ENCODE peak calls at places on chromosome 22, in four cellular contexts. One of them, this sample, is unnamed.

GRCh38 chr22:37075822-37076433 is 24.4 kb downstream of the KCTD17 start:
- DNase-seq in WTC11: no peak
- DNase-seq in H1: no peak
- DNase-seq in K562: no peak
- DNase-seq in this sample: no peak

GRCh38 chr22:21593406-21594232 is 26.1 kb downstream of the UBE2L3 start:
- DNase-seq in WTC11: peak; percentile 51
- DNase-seq in H1: peak; percentile 56
- DNase-seq in K562: peak; percentile 88
- DNase-seq in this sample: no peak

GRCh38 chr22:17064498-17065100 is 20.2 kb upstream of the IL17RA start:
- DNase-seq in WTC11: no peak
- DNase-seq in H1: peak; percentile 24
- DNase-seq in K562: no peak
- DNase-seq in this sample: no peak

GRCh38 chr22:37896939-37897338 is 9.2 kb upstream of the MICALL1 start:
- DNase-seq in WTC11: no peak
- DNase-seq in H1: no peak
- DNase-seq in K562: no peak
- DNase-seq in this sample: no peak

GRCh38 chr22:31475778-31476177 is 13.9 kb downstream of the EIF4ENIF1 start:
- DNase-seq in WTC11: no peak
- DNase-seq in H1: no peak
- DNase-seq in K562: no peak
- DNase-seq in this sample: no peak

GRCh38 chr22:39388261-39389011 is 11.1 kb upstream of the TAB1 start:
- DNase-seq in WTC11: peak; percentile 96
- DNase-seq in H1: peak; percentile 94
- DNase-seq in K562: peak; percentile 97
- DNase-seq in this sample: peak; percentile 56

GRCh38 chr22:36027960-36028645 is 521 bp downstream of the RBFOX2 start:
- DNase-seq in WTC11: peak; percentile 67
- DNase-seq in H1: peak; percentile 83
- DNase-seq in K562: no peak
- DNase-seq in this sample: no peak

GRCh38 chr22:35128637-35129036 is 62.7 kb downstream of the ISX start:
- DNase-seq in WTC11: no peak
- DNase-seq in H1: no peak
- DNase-seq in K562: no peak
- DNase-seq in this sample: no peak

GRCh38 chr22:23756891-23757290 is 2.7 kb upstream of the VPREB3 start:
- DNase-seq in WTC11: no peak
- DNase-seq in H1: no peak
- DNase-seq in K562: no peak
- DNase-seq in this sample: no peak

GRCh38 chr22:25448435-25449051 is 115.9 kb upstream of the GRK3 start:
- DNase-seq in WTC11: no peak
- DNase-seq in H1: no peak
- DNase-seq in K562: peak; percentile 40
- DNase-seq in this sample: no peak

GRCh38 chr22:42065408-42066132 is 5.0 kb downstream of the NAGA start:
- DNase-seq in WTC11: peak; percentile 69
- DNase-seq in H1: peak; percentile 58
- DNase-seq in K562: no peak
- DNase-seq in this sample: no peak

GRCh38 chr22:36223504-36223903 is 15.8 kb downstream of the APOL2 start:
- DNase-seq in WTC11: no peak
- DNase-seq in H1: no peak
- DNase-seq in K562: no peak
- DNase-seq in this sample: no peak

GRCh38 chr22:32852346-32853251 is 51.1 kb downstream of the TIMP3 start:
- DNase-seq in WTC11: no peak
- DNase-seq in H1: no peak
- DNase-seq in K562: no peak
- DNase-seq in this sample: no peak

GRCh38 chr22:31233001-31233400 is 20.9 kb downstream of the LIMK2 start:
- DNase-seq in WTC11: no peak
- DNase-seq in H1: no peak
- DNase-seq in K562: no peak
- DNase-seq in this sample: no peak

GRCh38 chr22:49951001-49951677 is 9.4 kb upstream of the PIM3 start:
- DNase-seq in WTC11: no peak
- DNase-seq in H1: no peak
- DNase-seq in K562: peak; percentile 16
- DNase-seq in this sample: no peak
- TF ChIP-seq ATF3 in WTC11: no peak
- TF ChIP-seq ATF3 in H1: no peak
- TF ChIP-seq ATF3 in K562: no peak
- TF ChIP-seq ATF3 in this sample: no peak

DNA sequence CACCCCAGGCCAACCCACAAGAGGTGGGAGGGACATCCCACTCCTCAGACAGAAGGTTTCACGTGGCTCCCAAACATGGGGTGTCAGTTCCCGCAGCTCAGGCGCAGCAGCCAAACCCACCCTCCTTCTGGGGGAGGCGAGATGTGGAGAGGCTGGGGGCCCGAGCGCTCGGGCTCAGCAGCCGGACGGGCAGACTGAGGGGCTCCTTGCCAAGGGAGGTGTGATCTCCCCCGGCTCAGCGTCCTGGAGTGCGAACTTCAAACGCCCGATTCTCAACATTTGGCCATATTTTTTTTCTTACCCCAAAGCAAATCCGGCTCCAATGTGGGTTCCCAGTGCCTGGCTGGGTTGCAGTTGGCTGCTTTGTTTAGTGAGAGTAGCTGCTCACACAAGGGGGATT is 477.9 kb downstream of the MN1 start:
- DNase-seq in WTC11: no peak
- DNase-seq in H1: no peak
- DNase-seq in K562: no peak
- DNase-seq in this sample: no peak
- TF ChIP-seq ATF3 in WTC11: no peak
- TF ChIP-seq ATF3 in H1: no peak
- TF ChIP-seq ATF3 in K562: no peak
- TF ChIP-seq ATF3 in this sample: no peak

DNA sequence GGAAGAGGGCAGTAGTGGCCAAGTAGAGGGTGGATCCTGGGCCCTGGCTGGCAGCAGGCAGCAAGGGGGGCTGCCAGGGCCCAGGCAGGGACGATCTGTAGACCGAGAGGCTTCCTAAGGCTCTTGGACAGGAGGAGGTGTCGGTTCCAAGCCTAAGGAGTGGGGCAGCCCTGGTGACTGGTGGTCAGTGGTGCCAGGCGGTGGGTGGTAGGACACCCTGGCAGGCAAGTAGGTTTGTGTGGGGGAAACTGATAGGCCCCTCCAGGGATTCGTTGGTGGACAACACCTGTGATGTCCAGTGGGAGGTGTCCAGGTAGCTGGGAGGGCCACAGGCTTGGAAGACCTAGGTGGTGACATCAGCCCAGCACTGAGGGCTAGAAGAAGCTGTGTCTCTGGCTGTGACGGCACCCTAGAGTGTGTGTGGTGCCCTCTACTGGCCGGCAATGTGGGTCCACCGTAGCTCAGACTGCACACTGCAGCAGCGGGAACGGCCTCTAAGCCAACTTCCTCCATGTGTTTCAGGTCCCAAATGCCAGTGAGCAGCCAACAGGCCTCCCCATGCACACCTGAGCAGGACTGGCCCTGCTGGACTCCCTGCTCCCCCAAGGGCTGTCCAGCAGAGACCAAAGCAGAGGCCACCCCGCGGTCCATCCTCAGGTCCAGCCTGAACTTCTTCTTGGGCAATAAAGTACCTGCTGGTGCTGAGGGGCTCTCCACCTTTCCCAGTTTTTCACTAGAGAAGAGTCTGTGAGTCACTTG is 9.4 kb upstream of the SAMM50 start:
- DNase-seq in WTC11: peak; percentile 75
- DNase-seq in H1: peak; percentile 83
- DNase-seq in K562: peak; percentile 71
- DNase-seq in this sample: peak; percentile 41
- TF ChIP-seq ATF3 in WTC11: no peak
- TF ChIP-seq ATF3 in H1: no peak
- TF ChIP-seq ATF3 in K562: peak; percentile 28
- TF ChIP-seq ATF3 in this sample: no peak

GRCh38 chr22:46391486-46392136 is 56.1 kb downstream of the TRMU start:
- DNase-seq in WTC11: no peak
- DNase-seq in H1: no peak
- DNase-seq in K562: no peak
- DNase-seq in this sample: no peak
- TF ChIP-seq ATF3 in WTC11: no peak
- TF ChIP-seq ATF3 in H1: no peak
- TF ChIP-seq ATF3 in K562: no peak
- TF ChIP-seq ATF3 in this sample: no peak

GRCh38 chr22:26768986-26769385 is 111.6 kb downstream of the MIAT start:
- DNase-seq in WTC11: no peak
- DNase-seq in H1: no peak
- DNase-seq in K562: no peak
- DNase-seq in this sample: no peak
- TF ChIP-seq ATF3 in WTC11: no peak
- TF ChIP-seq ATF3 in H1: no peak
- TF ChIP-seq ATF3 in K562: peak; percentile 34
- TF ChIP-seq ATF3 in this sample: no peak

GRCh38 chr22:19637405-19638281 is 76.7 kb upstream of the SEPTIN5 start:
- DNase-seq in WTC11: no peak
- DNase-seq in H1: no peak
- DNase-seq in K562: no peak
- DNase-seq in this sample: no peak
- TF ChIP-seq ATF3 in WTC11: no peak
- TF ChIP-seq ATF3 in H1: no peak
- TF ChIP-seq ATF3 in K562: no peak
- TF ChIP-seq ATF3 in this sample: no peak

This sample was measured in HCT116.